ENCODE peak calls at places on chromosome 18, in eight cellular contexts. B is effector CD8-positive, alpha-beta T cell; D is cardiac muscle cell; V is occipital lobe; Y is HFFc6; Z is M059J; G is SW 1271; N is activated CD8-positive, alpha-beta memory T cell treated with anti-CD3 and anti-CD28 coated beads for 48 hours. P is an unnamed sample.

GRCh38 chr18:23710946-23711345 is 21.7 kb downstream of the LAMA3 start:
- DNase-seq in B (no peak), D (no peak), V (no peak), Y (no peak), Z (no peak), G (no peak), N (no peak), P (no peak)

GRCh38 chr18:13267517-13267916 is 49.0 kb downstream of the LDLRAD4 start:
- DNase-seq in B (no peak), D (no peak), V (no peak), Y (no peak), Z (peak; percentile 73), G (no peak), N (no peak), P (no peak)

GRCh38 chr18:32461704-32462272 is 8.9 kb downstream of the GAREM1 start:
- DNase-seq in B (no peak), D (no peak), V (no peak), Y (no peak), Z (no peak), G (no peak), N (no peak), P (no peak)

GRCh38 chr18:32881009-32881408 is 108.2 kb upstream of the KLHL14 start:
- DNase-seq in B (no peak), D (no peak), V (no peak), Y (no peak), Z (no peak), G (no peak), N (no peak), P (no peak)

GRCh38 chr18:22703883-22704626 is 229.1 kb upstream of the RBBP8 start:
- DNase-seq in B (no peak), D (peak; percentile 76), V (no peak), Y (peak; percentile 44), Z (peak; percentile 68), G (no peak), N (no peak), P (peak; percentile 66)

GRCh38 chr18:77765468-77765867 is 515.8 kb downstream of the GALR1 start:
- DNase-seq in B (no peak), D (peak; percentile 1), V (peak; percentile 14), Y (no peak), Z (peak; percentile 3), G (no peak), N (no peak), P (peak; percentile 81)

GRCh38 chr18:24268784-24269550 is 128.7 kb downstream of the OSBPL1A start:
- DNase-seq in B (no peak), D (no peak), V (no peak), Y (no peak), Z (peak; percentile 6), G (no peak), N (no peak), P (peak; percentile 25)

GRCh38 chr18:27378396-27379094 is 193.4 kb upstream of the CHST9 start:
- DNase-seq in B (no peak), D (peak; percentile 7), V (no peak), Y (no peak), Z (peak; percentile 93), G (no peak), N (no peak), P (no peak)

GRCh38 chr18:10851824-10852225 is 297.5 kb downstream of the PIEZO2 start:
- DNase-seq in B (no peak), D (peak; percentile 85), V (no peak), Y (peak; percentile 52), Z (peak; percentile 71), G (no peak), N (no peak), P (peak; percentile 62)

GRCh38 chr18:48462510-48462909 is 53.3 kb upstream of the ZBTB7C start:
- DNase-seq in B (no peak), D (no peak), V (no peak), Y (no peak), Z (no peak), G (no peak), N (no peak), P (no peak)

GRCh38 chr18:49628119-49628518 is 66.3 kb downstream of the LIPG start:
- DNase-seq in B (no peak), D (no peak), V (no peak), Y (no peak), Z (peak; percentile 81), G (no peak), N (no peak), P (no peak)

GRCh38 chr18:36776650-36777049 is 52.2 kb downstream of the TPGS2 start:
- DNase-seq in B (no peak), D (no peak), V (no peak), Y (no peak), Z (no peak), G (no peak), N (no peak), P (no peak)

GRCh38 chr18:2846241-2846637 is 567 bp upstream of the EMILIN2 start:
- DNase-seq in B (no peak), D (peak; percentile 51), V (no peak), Y (no peak), Z (peak; percentile 32), G (no peak), N (no peak), P (peak; percentile 53)

GRCh38 chr18:77165489-77166415 is 33.2 kb upstream of the MBP start:
- DNase-seq in B (no peak), D (peak; percentile 38), V (no peak), Y (no peak), Z (no peak), G (no peak), N (no peak), P (no peak)

GRCh38 chr18:35051978-35052377 is 10.8 kb downstream of the MAPRE2 start:
- DNase-seq in B (no peak), D (peak; percentile 44), V (no peak), Y (peak; percentile 25), Z (peak; percentile 48), G (no peak), N (no peak), P (no peak)